ENCODE peak calls at places on chromosomes 12 and 14, in four cellular contexts. U is T-helper 17 cell, Z is GM23338, Q is AG20443. E is an unnamed sample.

GRCh38 chr12:6963741-6964446 is 6.6 kb downstream of the PHB2 start:
- DNase-seq in U (no peak), Z (no peak), Q (no peak), E (peak; percentile 44)

GRCh38 chr14:25753130-25753529 is 703.2 kb upstream of the STXBP6 start:
- DNase-seq in U (no peak), Q (no peak), Z (no peak), E (no peak)

GRCh38 chr14:50345891-50346422 is 33.8 kb downstream of the DMAC2L start:
- DNase-seq in U (no peak), Z (no peak), Q (no peak), E (no peak)

GRCh38 chr12:57498143-57498524 is 10.3 kb downstream of the MARS1 start:
- DNase-seq in Z (peak; percentile 68), Q (no peak), U (no peak), E (peak; percentile 60)

GRCh38 chr14:91872011-91872476 is 4.7 kb upstream of the TC2N start:
- DNase-seq in Z (no peak), U (no peak), Q (no peak), E (no peak)

GRCh38 chr12:124940393-124941169 is 26.1 kb upstream of the UBC start:
- DNase-seq in Q (peak; percentile 88), Z (peak; percentile 97), U (peak; percentile 58), E (peak; percentile 83)

GRCh38 chr12:50641566-50641965 is 122.3 kb upstream of the ATF1 start:
- DNase-seq in U (no peak), Z (peak; percentile 56), Q (no peak), E (peak; percentile 43)

GRCh38 chr14:70339039-70339438 is 20.4 kb downstream of the COX16 start:
- DNase-seq in U (no peak), Z (no peak), Q (no peak), E (no peak)

GRCh38 chr12:12441891-12442461 is 85.1 kb downstream of the BORCS5 start:
- DNase-seq in Q (no peak), U (peak; percentile 23), Z (no peak), E (no peak)

GRCh38 chr12:47963340-47964040 is at the start of gene TMEM106C:
- DNase-seq in Z (peak; percentile 95), Q (peak; percentile 100), U (peak; percentile 92), E (peak; percentile 98)

GRCh38 chr14:72699852-72700257 is 194.0 kb downstream of the DPF3 start:
- DNase-seq in Q (peak; percentile 88), U (no peak), Z (no peak), E (no peak)

GRCh38 chr14:56195219-56195618 is 77.0 kb downstream of the PELI2 start:
- DNase-seq in Z (peak; percentile 43), U (no peak), Q (no peak), E (no peak)

GRCh38 chr14:29927596-29928341 is at the start of gene PRKD1:
- DNase-seq in Z (peak; percentile 73), Q (peak; percentile 90), U (no peak), E (peak; percentile 90)

GRCh38 chr12:7289743-7290142 is 14.1 kb upstream of the ACSM4 start:
- DNase-seq in Z (peak; percentile 75), U (no peak), Q (no peak), E (no peak)

GRCh38 chr12:111171334-111171733 is 197.6 kb downstream of the PHETA1 start:
- DNase-seq in Q (no peak), U (no peak), Z (no peak), E (no peak)

GRCh38 chr12:19397534-19397933 is 41.8 kb upstream of the AEBP2 start:
- DNase-seq in Z (no peak), Q (no peak), U (no peak), E (no peak)

GRCh38 chr12:122081697-122082221 is 3.2 kb downstream of the MLXIP start:
- DNase-seq in Z (no peak), Q (peak; percentile 40), U (no peak), E (no peak)

E was measured in H7.